ENCODE peak calls at places on chromosome 3, in seven cellular contexts. I, E, T, P, D, L and J are unnamed samples.

GRCh38 chr3:27644936-27645335 is 77.2 kb downstream of the EOMES start:
- DNase-seq in I (no peak), E (no peak), T (no peak), P (no peak), D (no peak), L (no peak), J (no peak)

GRCh38 chr3:47487265-47487664 is 11.5 kb upstream of the SCAP start:
- DNase-seq in I (no peak), E (no peak), T (no peak), P (no peak), D (no peak), L (no peak), J (no peak)

GRCh38 chr3:136276049-136276755 is 26.1 kb downstream of the PCCB start:
- DNase-seq in I (no peak), E (no peak), T (no peak), P (no peak), D (no peak), L (no peak), J (no peak)

GRCh38 chr3:107752202-107752990 is 229.6 kb downstream of the BBX start:
- DNase-seq in I (no peak), E (no peak), T (peak; percentile 57), P (peak; percentile 48), D (no peak), L (no peak), J (no peak)

GRCh38 chr3:122661633-122662032 is 19.0 kb upstream of the PARP14 start:
- DNase-seq in I (no peak), E (no peak), T (no peak), P (peak; percentile 61), D (no peak), L (no peak), J (no peak)

GRCh38 chr3:64157150-64158035 is 67.9 kb downstream of the PRICKLE2 start:
- DNase-seq in I (no peak), E (no peak), T (no peak), P (no peak), D (no peak), L (no peak), J (no peak)

GRCh38 chr3:166282931-166283330 is 445.7 kb upstream of the BCHE start:
- DNase-seq in I (no peak), E (no peak), T (no peak), P (no peak), D (no peak), L (no peak), J (no peak)

GRCh38 chr3:185716436-185717090 is 108.3 kb downstream of the IGF2BP2 start:
- DNase-seq in I (no peak), E (no peak), T (no peak), P (peak; percentile 45), D (no peak), L (no peak), J (no peak)

GRCh38 chr3:65479967-65480366 is 558.8 kb downstream of the MAGI1 start:
- DNase-seq in I (no peak), E (no peak), T (no peak), P (no peak), D (no peak), L (no peak), J (no peak)

GRCh38 chr3:69116897-69117296 is 5.5 kb downstream of the LMOD3 start:
- DNase-seq in I (no peak), E (no peak), T (peak; percentile 97), P (no peak), D (no peak), L (peak; percentile 67), J (peak; percentile 67)

GRCh38 chr3:136250862-136251460 is 821 bp downstream of the PCCB start:
- DNase-seq in I (no peak), E (no peak), T (peak; percentile 90), P (peak; percentile 27), D (peak; percentile 38), L (peak; percentile 64), J (peak; percentile 52)

GRCh38 chr3:155497930-155498647 is 204.6 kb upstream of the STRIT1 start:
- DNase-seq in I (no peak), E (no peak), T (no peak), P (peak; percentile 94), D (peak; percentile 11), L (no peak), J (no peak)

GRCh38 chr3:194137314-194138097 is 1.6 kb downstream of the HES1 start:
- DNase-seq in I (peak; percentile 37), E (peak; percentile 30), T (no peak), P (peak; percentile 73), D (peak; percentile 66), L (peak; percentile 32), J (peak; percentile 25)

GRCh38 chr3:61172684-61173083 is 78.6 kb downstream of the FHIT start:
- DNase-seq in I (no peak), E (no peak), T (no peak), P (no peak), D (no peak), L (no peak), J (no peak)

GRCh38 chr3:188972313-188972712 is 199.5 kb upstream of the TPRG1 start:
- DNase-seq in I (no peak), E (no peak), T (no peak), P (no peak), D (no peak), L (no peak), J (no peak)

GRCh38 chr3:150041877-150042276 is 71.2 kb upstream of the PFN2 start:
- DNase-seq in I (no peak), E (no peak), T (no peak), P (no peak), D (no peak), L (no peak), J (no peak)

GRCh38 chr3:57793737-57794187 is 37.7 kb downstream of the SLMAP start:
- DNase-seq in I (no peak), E (no peak), T (no peak), P (peak; percentile 43), D (no peak), L (no peak), J (no peak)

GRCh38 chr3:23712095-23712494 is 93.7 kb upstream of the UBE2E1 start:
- DNase-seq in I (no peak), E (no peak), T (no peak), P (no peak), D (no peak), L (no peak), J (no peak)

GRCh38 chr3:63442918-63443317 is 164.8 kb downstream of the SYNPR start:
- DNase-seq in I (no peak), E (no peak), T (no peak), P (no peak), D (no peak), L (no peak), J (no peak)

GRCh38 chr3:45642731-45643152 is 46.5 kb upstream of the SACM1L start:
- DNase-seq in I (no peak), E (no peak), T (no peak), P (peak; percentile 39), D (no peak), L (no peak), J (no peak)

GRCh38 chr3:25945836-25946235 is 155.9 kb downstream of the OXSM start:
- DNase-seq in I (no peak), E (no peak), T (no peak), P (no peak), D (no peak), L (no peak), J (no peak)

GRCh38 chr3:171309906-171310359 is 150.3 kb downstream of the TNIK start:
- DNase-seq in I (no peak), E (no peak), T (no peak), P (peak; percentile 81), D (peak; percentile 19), L (no peak), J (no peak)

GRCh38 chr3:134291300-134292254 is 40.9 kb upstream of the RYK start:
- DNase-seq in I (no peak), E (no peak), T (no peak), P (peak; percentile 60), D (peak; percentile 31), L (no peak), J (no peak)

GRCh38 chr3:10757021-10757820 is 58.8 kb upstream of the SLC6A11 start:
- DNase-seq in I (no peak), E (no peak), T (no peak), P (peak; percentile 70), D (no peak), L (no peak), J (no peak)

GRCh38 chr3:77320514-77320913 is 280.6 kb downstream of the ROBO2 start:
- DNase-seq in I (no peak), E (no peak), T (no peak), P (peak; percentile 7), D (no peak), L (no peak), J (no peak)

GRCh38 chr3:183253961-183254815 is 1.1 kb downstream of the B3GNT5 start:
- DNase-seq in I (no peak), E (peak; percentile 7), T (no peak), P (peak; percentile 41), D (no peak), L (no peak), J (no peak)

GRCh38 chr3:43169987-43170386 is 64.1 kb upstream of the POMGNT2 start:
- DNase-seq in I (no peak), E (no peak), T (no peak), P (no peak), D (no peak), L (no peak), J (no peak)

GRCh38 chr3:136495213-136495612 is 245.1 kb downstream of the PCCB start:
- DNase-seq in I (no peak), E (no peak), T (no peak), P (no peak), D (no peak), L (no peak), J (no peak)

GRCh38 chr3:30686799-30687198 is 80.4 kb downstream of the TGFBR2 start:
- DNase-seq in I (no peak), E (no peak), T (no peak), P (no peak), D (no peak), L (no peak), J (no peak)

GRCh38 chr3:49166752-49167556 is 823 bp upstream of the CCDC71 start:
- DNase-seq in I (no peak), E (no peak), T (no peak), P (no peak), D (no peak), L (no peak), J (no peak)

GRCh38 chr3:126649556-126650092 is 5.3 kb downstream of the TXNRD3 start:
- DNase-seq in I (no peak), E (no peak), T (no peak), P (no peak), D (no peak), L (no peak), J (no peak)

GRCh38 chr3:123459867-123460266 is 11.0 kb upstream of the ADCY5 start:
- DNase-seq in I (no peak), E (no peak), T (no peak), P (no peak), D (no peak), L (no peak), J (no peak)

GRCh38 chr3:124826703-124827102 is 60.5 kb downstream of the ITGB5 start:
- DNase-seq in I (no peak), E (no peak), T (peak; percentile 65), P (peak; percentile 81), D (peak; percentile 50), L (no peak), J (no peak)

GRCh38 chr3:106262976-106263375 is 394.2 kb upstream of the CBLB start:
- DNase-seq in I (no peak), E (no peak), T (no peak), P (no peak), D (no peak), L (no peak), J (no peak)